ENCODE peak calls at places on chromosome 18, in four cellular contexts. M is A549, T is K562, W is HepG2. P is an unnamed sample.

GRCh38 chr18:31661965-31662364 is 22.4 kb downstream of the B4GALT6 start:
- DNase-seq in M (no peak), T (no peak), W (no peak), P (no peak)

GRCh38 chr18:12516049-12516677 is 108.4 kb downstream of the PRELID3A start:
- DNase-seq in M (no peak), T (peak), W (no peak), P (no peak)

GRCh38 chr18:24741961-24742738 is 281.7 kb downstream of the HRH4 start:
- DNase-seq in M (no peak), T (no peak), W (no peak), P (no peak)

GRCh38 chr18:7616661-7617060 is 49.5 kb downstream of the PTPRM start:
- DNase-seq in M (no peak), T (no peak), W (no peak), P (no peak)

GRCh38 chr18:63178526-63178880 is 141.1 kb downstream of the BCL2 start:
- DNase-seq in M (no peak), T (no peak), W (no peak), P (no peak)

GRCh38 chr18:57015036-57015805 is 131.7 kb upstream of the BOD1L2 start:
- DNase-seq in M (no peak), T (no peak), W (no peak), P (no peak)

GRCh38 chr18:63339920-63340484 is 20.4 kb upstream of the BCL2 start:
- DNase-seq in M (no peak), T (peak), W (peak), P (peak)

GRCh38 chr18:28584726-28585125 is 407.8 kb upstream of the CDH2 start:
- DNase-seq in M (no peak), T (no peak), W (no peak), P (peak)

GRCh38 chr18:55401275-55401620 is 186.7 kb downstream of the TCF4 start:
- DNase-seq in M (no peak), T (no peak), W (no peak), P (no peak)

GRCh38 chr18:36095936-36096519 is 28.7 kb upstream of the RPRD1A start:
- DNase-seq in M (peak), T (peak), W (peak), P (no peak)

GRCh38 chr18:76588591-76589303 is 93.7 kb upstream of the ZNF516 start:
- DNase-seq in M (no peak), T (no peak), W (no peak), P (no peak)

GRCh38 chr18:69586581-69586980 is 185.9 kb downstream of the DOK6 start:
- DNase-seq in M (no peak), T (no peak), W (no peak), P (no peak)

GRCh38 chr18:525066-525797 is 24.7 kb upstream of the COLEC12 start:
- DNase-seq in M (no peak), T (peak), W (no peak), P (no peak)

GRCh38 chr18:70384181-70384790 is 95.4 kb downstream of the SOCS6 start:
- DNase-seq in M (peak), T (no peak), W (peak), P (no peak)

GRCh38 chr18:30945769-30946168 is 96.8 kb downstream of the DSC3 start:
- DNase-seq in M (no peak), T (no peak), W (no peak), P (no peak)

GRCh38 chr18:36809590-36810381 is 19.0 kb downstream of the TPGS2 start:
- DNase-seq in M (peak), T (peak), W (peak), P (peak)

GRCh38 chr18:37551846-37552245 is 13.8 kb downstream of the CELF4 start:
- DNase-seq in M (no peak), T (no peak), W (no peak), P (no peak)

GRCh38 chr18:46946656-46947282 is 29.4 kb downstream of the KATNAL2 start:
- DNase-seq in M (peak), T (peak), W (no peak), P (peak)

GRCh38 chr18:61323951-61324350 is 9.3 kb upstream of the CDH20 start:
- DNase-seq in M (no peak), T (no peak), W (no peak), P (no peak)

GRCh38 chr18:25604231-25604908 is 252.4 kb upstream of the ZNF521 start:
- DNase-seq in M (no peak), T (no peak), W (no peak), P (no peak)

GRCh38 chr18:48959921-48960920 is 9.5 kb upstream of the SMAD7 start:
- DNase-seq in M (no peak), T (no peak), W (no peak), P (peak)
- TF ChIP-seq HMGXB4 in M (no peak), T (no peak), W (no peak), P (no peak)

GRCh38 chr18:49521251-49521650 is 34.2 kb upstream of the C18orf32 start:
- DNase-seq in M (no peak), T (no peak), W (no peak), P (no peak)

GRCh38 chr18:49514577-49514976 is 27.5 kb upstream of the C18orf32 start:
- DNase-seq in M (no peak), T (no peak), W (peak), P (no peak)

GRCh38 chr18:49517483-49517882 is 30.4 kb upstream of the C18orf32 start:
- DNase-seq in M (no peak), T (no peak), W (no peak), P (no peak)

GRCh38 chr18:49520661-49521145 is 33.7 kb upstream of the C18orf32 start:
- DNase-seq in M (no peak), T (no peak), W (no peak), P (no peak)

DNA sequence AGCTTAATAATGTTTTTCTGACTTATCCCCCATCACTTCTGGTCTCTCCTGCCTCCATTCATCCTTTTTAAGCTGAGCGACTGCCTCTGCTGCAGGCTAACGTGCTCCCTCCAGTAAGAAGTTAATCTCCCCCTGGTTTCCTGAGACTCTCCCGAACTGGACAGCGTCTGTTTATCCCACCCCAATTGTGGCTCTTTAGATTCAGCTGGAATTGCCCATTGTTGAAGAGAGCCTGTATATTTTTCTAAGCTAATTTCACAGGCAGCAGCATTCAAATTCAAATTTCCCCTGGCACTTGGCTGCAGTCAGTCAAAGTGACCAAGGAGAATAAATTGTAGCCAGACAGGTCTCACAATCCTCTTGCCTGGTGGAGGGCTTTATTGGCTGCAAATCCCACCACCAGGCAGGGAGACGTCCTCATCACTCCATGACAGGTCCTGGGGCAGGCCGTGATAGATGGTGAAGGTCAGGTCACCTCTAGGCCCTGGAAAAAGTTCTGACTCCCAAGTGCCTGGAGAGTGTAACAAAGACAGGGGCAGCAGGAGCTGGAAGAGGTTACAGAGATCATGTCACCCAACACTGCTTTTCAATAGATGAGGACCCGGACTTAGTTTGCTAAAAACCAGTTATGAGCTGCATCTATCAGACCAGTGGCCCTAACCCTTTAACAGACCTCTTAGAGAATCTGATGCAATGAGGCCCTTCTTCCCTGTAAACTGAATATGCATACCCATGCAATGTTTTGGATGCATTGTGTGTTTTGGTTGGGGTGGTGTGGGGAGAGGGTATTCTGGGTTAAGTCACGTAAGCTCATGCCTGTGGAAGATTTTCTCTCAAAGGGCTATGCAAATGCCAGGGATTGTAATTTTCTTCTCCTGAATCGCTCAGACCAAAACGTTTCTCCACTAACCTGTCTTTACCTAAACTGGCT is 32.3 kb upstream of the C18orf32 start:
- DNase-seq in M (no peak), T (no peak), W (no peak), P (no peak)
- TF ChIP-seq USF2 in M (no peak), T (no peak), W (no peak), P (no peak)

DNA sequence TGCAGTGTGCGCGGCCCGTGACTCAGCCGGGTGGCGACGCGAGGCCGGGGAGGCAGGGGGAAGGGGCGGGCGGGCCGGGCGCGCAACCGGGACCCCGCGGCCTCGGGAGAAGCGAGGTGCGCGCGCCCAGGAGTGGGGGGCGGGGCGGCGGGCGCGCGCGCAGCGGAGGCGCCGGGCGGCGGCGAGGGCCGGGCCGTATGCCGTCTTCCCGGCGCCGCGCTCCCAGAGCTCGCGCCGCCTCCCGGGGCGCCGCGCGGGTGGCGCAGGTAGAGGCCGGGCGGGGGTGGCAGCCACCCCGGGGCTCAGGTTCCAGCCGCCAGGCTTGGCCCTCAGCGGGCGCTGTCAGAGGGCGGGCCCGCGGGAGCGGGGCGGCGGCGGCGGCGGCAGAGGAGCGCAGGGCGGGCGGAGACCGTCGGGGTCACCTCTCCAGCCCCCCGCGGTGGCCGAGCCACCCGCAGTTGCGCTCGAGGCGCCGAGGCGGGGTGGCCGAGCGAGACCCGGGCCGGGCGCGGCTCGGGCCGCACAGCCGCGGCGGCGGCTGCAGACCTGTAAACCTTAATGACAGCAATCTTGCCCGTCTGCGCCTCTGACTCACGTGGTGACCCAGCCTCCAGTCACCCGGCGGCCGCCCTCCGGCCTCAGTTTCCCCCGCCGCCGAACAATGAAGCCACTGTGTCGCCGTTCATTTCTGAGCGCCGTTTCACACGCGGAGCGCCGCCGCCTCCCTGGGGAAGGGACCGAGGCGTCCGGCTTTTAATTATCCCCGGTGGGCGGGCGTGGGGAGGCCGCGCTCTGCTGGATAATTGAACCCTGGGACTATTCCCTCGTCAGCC is 25.3 kb upstream of the SMAD7 start:
- DNase-seq in M (peak), T (peak), W (no peak), P (peak)
- TF ChIP-seq HMGXB4 in M (no peak), T (no peak), W (no peak), P (peak)

GRCh38 chr18:10164241-10165160 is 250.7 kb downstream of the VAPA start:
- DNase-seq in M (no peak), T (no peak), W (no peak), P (no peak)
- TF ChIP-seq USF2 in M (no peak), T (no peak), W (no peak), P (no peak)

GRCh38 chr18:50099725-50100414 is 95.1 kb downstream of the MYO5B start:
- DNase-seq in M (no peak), T (no peak), W (no peak), P (no peak)
- TF ChIP-seq HMGXB4 in M (no peak), T (no peak), W (no peak), P (no peak)

DNA sequence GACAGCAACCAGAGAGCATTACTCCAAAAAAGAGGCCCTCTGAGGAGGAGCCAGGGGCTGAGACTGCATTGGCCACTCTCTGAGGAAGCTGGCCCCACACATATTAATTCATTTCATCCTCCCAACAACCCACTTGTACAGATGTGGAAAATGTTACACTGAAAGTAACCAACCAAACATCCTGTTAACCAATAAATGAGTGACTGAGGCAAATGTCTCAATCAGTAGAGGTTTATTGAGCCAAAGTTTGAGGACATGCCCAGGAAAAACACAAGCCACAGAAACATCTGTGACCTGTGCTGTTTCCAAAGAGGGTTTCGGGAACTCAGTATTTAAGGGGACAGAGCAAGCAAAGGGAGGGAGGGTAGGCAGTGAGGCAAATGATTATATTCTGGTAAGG is 53.0 kb downstream of the SKA1 start:
- DNase-seq in M (no peak), T (no peak), W (no peak), P (no peak)
- TF ChIP-seq USF2 in M (no peak), T (no peak), W (no peak), P (no peak)

GRCh38 chr18:50806208-50806616 is 13.6 kb downstream of the MRO start:
- DNase-seq in M (no peak), T (peak), W (peak), P (no peak)
- TF ChIP-seq HMGXB4 in M (no peak), T (no peak), W (no peak), P (no peak)

P was measured in WTC11.